ENCODE peak calls at places on chromosomes 2 and 18, in seven cellular contexts. Z, T, R, L, M, J and Q are unnamed samples.

GRCh38 chr2:144014108-144014507 is 505.8 kb downstream of the ZEB2 start:
- DNase-seq in Z (no peak), T (no peak), R (no peak), L (no peak), M (no peak), J (no peak), Q (no peak)

GRCh38 chr2:42030829-42031228 is 17.0 kb upstream of the PKDCC start:
- DNase-seq in Z (no peak), T (no peak), R (no peak), L (no peak), M (no peak), J (no peak), Q (no peak)

GRCh38 chr2:74238879-74239278 is 40.5 kb downstream of the MTHFD2 start:
- DNase-seq in Z (no peak), T (no peak), R (no peak), L (no peak), M (no peak), J (no peak), Q (no peak)

GRCh38 chr2:184261818-184262217 is 336.5 kb upstream of the ZNF804A start:
- DNase-seq in Z (no peak), T (no peak), R (no peak), L (no peak), M (no peak), J (no peak), Q (no peak)

GRCh38 chr18:69435000-69435399 is 34.3 kb downstream of the DOK6 start:
- DNase-seq in Z (no peak), T (no peak), R (no peak), L (no peak), M (no peak), J (no peak), Q (no peak)

GRCh38 chr18:11497585-11497984 is 111.8 kb upstream of the SLC35G4 start:
- DNase-seq in Z (no peak), T (no peak), R (no peak), L (no peak), M (no peak), J (no peak), Q (no peak)

GRCh38 chr2:166032361-166032760 is 78.8 kb upstream of the TTC21B start:
- DNase-seq in Z (no peak), T (no peak), R (no peak), L (no peak), M (no peak), J (no peak), Q (no peak)

GRCh38 chr2:168149431-168149830 is 98.0 kb downstream of the STK39 start:
- DNase-seq in Z (no peak), T (no peak), R (no peak), L (no peak), M (no peak), J (no peak), Q (no peak)

GRCh38 chr2:12879649-12880048 is 162.9 kb downstream of the TRIB2 start:
- DNase-seq in Z (no peak), T (no peak), R (no peak), L (no peak), M (no peak), J (no peak), Q (no peak)

GRCh38 chr2:113910967-113911678 is 21.2 kb downstream of the ACTR3 start:
- DNase-seq in Z (no peak), T (no peak), R (no peak), L (no peak), M (no peak), J (no peak), Q (no peak)

GRCh38 chr2:61057562-61057961 is 8.1 kb upstream of the SANBR start:
- DNase-seq in Z (no peak), T (no peak), R (no peak), L (no peak), M (no peak), J (no peak), Q (no peak)

GRCh38 chr18:58267493-58267892 is 223.5 kb downstream of the NEDD4L start:
- DNase-seq in Z (no peak), T (no peak), R (no peak), L (no peak), M (no peak), J (no peak), Q (no peak)

GRCh38 chr2:50333501-50334228 is 698.3 kb downstream of the NRXN1 start:
- DNase-seq in Z (no peak), T (no peak), R (no peak), L (no peak), M (no peak), J (no peak), Q (no peak)

GRCh38 chr2:39587641-39588040 is 78.1 kb upstream of the TMEM178A start:
- DNase-seq in Z (no peak), T (no peak), R (no peak), L (no peak), M (no peak), J (no peak), Q (no peak)

GRCh38 chr2:12244070-12244469 is 472.7 kb upstream of the TRIB2 start:
- DNase-seq in Z (no peak), T (no peak), R (no peak), L (no peak), M (no peak), J (no peak), Q (no peak)

GRCh38 chr2:5725794-5726463 is 33.7 kb downstream of the SOX11 start:
- DNase-seq in Z (no peak), T (no peak), R (no peak), L (no peak), M (no peak), J (no peak), Q (no peak)

GRCh38 chr2:151627368-151627767 is 106.9 kb downstream of the NEB start:
- DNase-seq in Z (no peak), T (no peak), R (no peak), L (no peak), M (no peak), J (no peak), Q (no peak)

GRCh38 chr2:85783796-85784195 is 30.0 kb downstream of the ATOH8 start:
- DNase-seq in Z (peak), T (no peak), R (no peak), L (no peak), M (no peak), J (no peak), Q (no peak)

GRCh38 chr2:29616569-29616968 is 304.8 kb downstream of the ALK start:
- DNase-seq in Z (no peak), T (no peak), R (no peak), L (no peak), M (no peak), J (no peak), Q (no peak)

GRCh38 chr18:26963292-26963691 is 97.8 kb upstream of the AQP4 start:
- DNase-seq in Z (no peak), T (no peak), R (no peak), L (no peak), M (no peak), J (no peak), Q (no peak)

GRCh38 chr2:85736456-85737355 is 17.1 kb upstream of the ATOH8 start:
- DNase-seq in Z (no peak), T (no peak), R (no peak), L (no peak), M (no peak), J (no peak), Q (no peak)

GRCh38 chr2:158656492-158657190 is 138.5 kb upstream of the DAPL1 start:
- DNase-seq in Z (no peak), T (no peak), R (no peak), L (no peak), M (no peak), J (no peak), Q (no peak)

GRCh38 chr2:26715528-26716270 is 23.2 kb downstream of the KCNK3 start:
- DNase-seq in Z (no peak), T (no peak), R (no peak), L (no peak), M (no peak), J (no peak), Q (no peak)
- H3K4me3 ChIP-seq in Z (no peak), T (no peak), R (no peak), L (no peak), M (no peak), J (no peak), Q (no peak)

DNA sequence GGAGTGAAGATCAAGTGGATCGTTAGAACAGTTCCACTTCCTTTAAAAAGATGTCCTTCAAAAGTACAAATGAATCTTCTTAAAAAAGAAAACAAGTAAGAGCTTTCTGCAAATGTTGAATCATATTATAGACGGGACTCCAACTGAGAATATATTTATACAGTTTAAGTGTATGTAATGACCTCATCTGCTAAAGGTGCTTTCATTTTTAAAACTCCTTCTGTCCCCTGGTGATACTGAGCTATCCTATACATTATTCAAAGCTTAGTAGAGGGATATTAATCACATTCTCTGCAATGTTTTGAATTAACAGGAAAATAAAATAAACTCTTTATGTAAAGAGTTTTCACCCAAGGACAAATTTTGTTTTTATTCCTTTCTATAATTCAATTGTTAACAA is 420.7 kb upstream of the SLC8A1 start:
- DNase-seq in Z (no peak), T (no peak), R (no peak), L (no peak), M (no peak), J (no peak), Q (no peak)
- H3K4me3 ChIP-seq in Z (no peak), T (no peak), R (no peak), L (no peak), M (no peak), J (no peak), Q (no peak)

DNA sequence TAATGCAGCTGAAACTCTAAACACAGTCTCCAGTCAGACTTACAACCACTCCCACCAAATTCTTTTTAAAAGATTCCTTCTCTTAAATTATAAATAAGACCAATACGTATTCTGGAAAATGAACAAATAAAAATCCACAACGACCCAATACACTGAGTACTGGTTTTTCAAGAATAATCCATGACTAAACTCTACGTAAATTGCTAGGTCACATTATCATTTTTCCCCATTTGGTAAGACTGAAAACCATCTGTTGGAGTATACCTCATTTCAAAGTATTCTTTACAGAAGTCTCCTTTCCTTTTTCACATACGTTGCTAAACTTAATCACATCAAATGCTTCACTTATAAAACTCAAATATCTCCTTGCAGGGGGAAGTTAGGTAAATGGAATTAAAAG is 6.0 kb downstream of the ZNF516 start:
- DNase-seq in Z (no peak), T (no peak), R (no peak), L (no peak), M (no peak), J (no peak), Q (no peak)
- H3K4me3 ChIP-seq in Z (no peak), T (no peak), R (no peak), L (no peak), M (no peak), J (no peak), Q (no peak)

DNA sequence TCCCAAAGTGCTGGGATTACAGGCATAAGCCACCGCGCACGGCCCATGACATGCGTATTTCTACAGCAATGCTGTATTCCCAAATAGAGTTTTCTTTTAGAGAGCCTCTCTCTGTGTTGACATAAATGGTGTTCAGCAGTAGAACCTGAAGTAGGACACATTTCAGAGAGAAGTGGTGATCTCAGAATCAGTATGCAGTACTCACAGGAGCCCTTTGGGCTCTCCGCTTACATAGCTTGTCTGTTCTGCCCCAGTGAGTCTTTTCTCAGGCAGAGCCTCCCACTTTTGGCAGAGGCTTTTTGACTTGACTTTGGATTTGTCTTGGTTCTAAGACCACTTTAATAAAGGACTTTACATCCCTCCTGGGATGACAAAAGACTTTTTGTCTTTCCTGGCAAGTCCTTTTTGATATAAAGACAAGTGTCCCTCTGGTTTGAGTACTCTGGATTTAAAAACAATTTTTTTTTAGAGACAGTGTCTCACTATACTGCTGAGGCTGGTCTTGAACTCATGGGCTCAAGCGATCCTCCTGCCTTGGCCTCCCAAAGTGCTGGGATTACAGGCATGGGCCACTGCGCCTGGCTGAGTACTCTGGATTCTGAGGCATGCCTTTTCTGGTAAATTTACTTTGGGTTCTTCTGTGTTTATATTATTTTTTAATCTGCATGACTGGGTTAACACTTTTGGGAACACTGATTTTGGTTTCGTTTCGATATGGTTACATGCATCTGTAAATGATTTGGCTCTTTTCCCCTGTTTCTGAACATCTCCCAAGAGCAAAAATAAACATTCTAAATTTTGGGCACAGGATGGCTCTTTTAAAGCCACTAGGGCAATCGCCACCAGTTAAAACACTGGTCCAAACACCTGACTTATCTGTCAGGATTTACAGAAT is 113.2 kb downstream of the SMAD2 start:
- DNase-seq in Z (no peak), T (no peak), R (no peak), L (no peak), M (no peak), J (no peak), Q (no peak)
- H3K4me3 ChIP-seq in Z (peak), T (no peak), R (no peak), L (peak), M (no peak), J (no peak), Q (no peak)